ENCODE peak calls at places on chromosomes 16 and 17, in ten cellular contexts. O is anterior cingulate cortex; Q is CD4-positive, CD25-positive, alpha-beta regulatory T cell; M is dorsolateral prefrontal cortex; R is OCI-LY7; Z is HT-29; I is NCI-H460; S is NCI-H226; A is left lung; V is activated T-cell treated with anti-CD3 and anti-CD28 coated beads for 24 hours. C is an unnamed sample.

GRCh38 chr17:45123930-45124796 is 8.2 kb downstream of the PLCD3 start:
- DNase-seq in I (peak; percentile 84), V (no peak), Z (peak; percentile 82), M (no peak), Q (no peak), A (peak; percentile 86), O (no peak), S (peak; percentile 92), R (peak; percentile 17), C (peak; percentile 79)

GRCh38 chr16:9415588-9415987 is 324.1 kb downstream of the HAPSTR1 start:
- DNase-seq in R (no peak), Q (no peak), S (no peak), V (no peak), Z (no peak), A (no peak), M (no peak), I (no peak), O (no peak), C (no peak)

GRCh38 chr16:85137323-85138072 is 25.2 kb upstream of the CIBAR2 start:
- DNase-seq in Z (peak; percentile 47), R (no peak), I (peak; percentile 56), M (peak; percentile 84), S (peak; percentile 81), O (peak; percentile 28), A (peak; percentile 95), Q (no peak), V (no peak), C (peak; percentile 29)

GRCh38 chr16:46690281-46691178 is 1.1 kb downstream of the ORC6 start:
- DNase-seq in Q (no peak), V (no peak), M (no peak), R (peak; percentile 39), S (no peak), I (no peak), Z (peak; percentile 23), O (peak; percentile 18), A (peak; percentile 64), C (no peak)

GRCh38 chr16:11025120-11025531 is 80.8 kb downstream of the CLEC16A start:
- DNase-seq in I (no peak), R (no peak), V (no peak), S (no peak), O (no peak), A (no peak), Q (no peak), Z (no peak), M (no peak), C (no peak)

GRCh38 chr16:50403491-50403890 is 34.7 kb upstream of the BRD7 start:
- DNase-seq in O (no peak), S (no peak), R (no peak), Z (no peak), Q (no peak), A (no peak), I (no peak), V (no peak), M (no peak), C (no peak)

GRCh38 chr16:73054732-73055481 is 7.0 kb upstream of the ZFHX3 start:
- DNase-seq in O (no peak), R (peak; percentile 11), I (no peak), Z (peak; percentile 66), Q (no peak), A (no peak), S (no peak), V (no peak), M (no peak), C (no peak)

GRCh38 chr17:1580979-1581676 is 18.5 kb upstream of the PITPNA start:
- DNase-seq in M (no peak), Q (no peak), S (no peak), R (no peak), O (no peak), A (no peak), I (no peak), V (no peak), Z (peak; percentile 60), C (no peak)

GRCh38 chr16:73306901-73307413 is 259.0 kb upstream of the ZFHX3 start:
- DNase-seq in O (no peak), Z (no peak), Q (no peak), V (no peak), S (no peak), R (no peak), M (no peak), I (no peak), A (no peak), C (no peak)

GRCh38 chr17:62666061-62666800 is 38.8 kb downstream of the MRC2 start:
- DNase-seq in R (no peak), A (no peak), O (no peak), V (no peak), S (no peak), Q (no peak), Z (no peak), I (no peak), M (no peak), C (no peak)

C was measured in COLO829.